ENCODE peak calls at places on chromosomes 16 and 17, in eight cellular contexts. G is posterior cingulate gyrus; Z is activated CD4-positive, alpha-beta T cell treated with anti-CD3 and anti-CD28 coated beads for 48 hours; M is stimulated activated CD4-positive, alpha-beta T cell treated with anti-CD3 and anti-CD28 coated beads, TNF-alpha, amount 100 ng/mL, for 48 hours; B is NCI-H748 treated with DMSO at 0.1 percent for 48 hours; W is fibroblast of pulmonary artery; V is stromal cell of bone marrow; D is NCI-H1694 treated with DMSO at 0.1 percent for 48 hours. A is an unnamed sample.

GRCh38 chr16:70437582-70438324 is 1.1 kb downstream of the ST3GAL2 start:
- DNase-seq in Z (peak; percentile 31), B (no peak), D (peak; percentile 8), V (peak; percentile 25), G (no peak), M (no peak), W (peak; percentile 62), A (no peak)

GRCh38 chr16:1458336-1458976 is 14.1 kb upstream of the CCDC154 start:
- DNase-seq in W (no peak), V (no peak), G (peak; percentile 88), M (no peak), B (no peak), D (no peak), Z (peak; percentile 66), A (no peak)

GRCh38 chr16:56163089-56163488 is 28.2 kb upstream of the GNAO1 start:
- DNase-seq in B (no peak), V (no peak), Z (no peak), M (no peak), G (no peak), D (no peak), W (no peak), A (no peak)

GRCh38 chr16:23537390-23537789 is 19.8 kb downstream of the EARS2 start:
- DNase-seq in D (no peak), V (no peak), B (no peak), Z (no peak), W (no peak), M (no peak), G (no peak), A (no peak)

GRCh38 chr17:6305613-6306360 is 129.1 kb downstream of the AIPL1 start:
- DNase-seq in M (no peak), B (no peak), G (peak; percentile 87), V (no peak), W (no peak), Z (no peak), D (peak; percentile 47), A (no peak)

GRCh38 chr16:52581530-52581929 is 34.6 kb upstream of the TOX3 start:
- DNase-seq in M (no peak), D (no peak), B (no peak), G (no peak), Z (no peak), W (no peak), V (no peak), A (no peak)

GRCh38 chr17:1228752-1229353 is 41.4 kb upstream of the BHLHA9 start:
- DNase-seq in V (no peak), B (no peak), G (peak; percentile 61), D (no peak), Z (no peak), W (no peak), M (no peak), A (no peak)

GRCh38 chr17:45110676-45111611 is 21.4 kb downstream of the PLCD3 start:
- DNase-seq in V (no peak), G (no peak), B (no peak), D (no peak), M (no peak), Z (no peak), W (no peak), A (no peak)

GRCh38 chr16:71645450-71645849 is 19.5 kb downstream of the MARVELD3 start:
- DNase-seq in M (no peak), W (peak; percentile 40), B (peak; percentile 14), G (no peak), V (no peak), Z (peak; percentile 15), D (peak; percentile 12), A (no peak)

GRCh38 chr16:88276591-88276990 is 106.2 kb upstream of the ZNF469 start:
- DNase-seq in M (no peak), B (no peak), Z (no peak), G (no peak), W (no peak), D (no peak), V (no peak), A (no peak)

A was measured in GM04503.